ENCODE peak calls at places on chromosomes 7 and 10, in five cellular contexts. N, X, Y, V and U are unnamed samples.

GRCh38 chr10:24207781-24208611 is 942 bp upstream of the KIAA1217 start:
- DNase-seq in V (peak; percentile 10), N (no peak), Y (no peak), X (no peak), U (peak; percentile 50)

GRCh38 chr7:47609803-47610452 is 28.0 kb upstream of the TNS3 start:
- DNase-seq in Y (no peak), V (peak; percentile 49), N (no peak), X (peak; percentile 73), U (no peak)

GRCh38 chr10:71394926-71395562 is 1.7 kb upstream of the CDH23 start:
- DNase-seq in X (no peak), N (peak; percentile 34), V (no peak), Y (no peak), U (no peak)

GRCh38 chr10:17736223-17736622 is 15.8 kb upstream of the TMEM236 start:
- DNase-seq in Y (no peak), X (no peak), V (no peak), N (no peak), U (no peak)

GRCh38 chr7:98514211-98515150 is 102.6 kb upstream of the NPTX2 start:
- DNase-seq in V (no peak), N (peak; percentile 39), X (no peak), Y (no peak), U (no peak)

GRCh38 chr7:116990056-116990455 is 36.8 kb downstream of the ST7 start:
- DNase-seq in V (no peak), N (no peak), X (no peak), Y (no peak), U (no peak)

GRCh38 chr10:96820730-96821129 is 11.4 kb upstream of the LCOR start:
- DNase-seq in Y (no peak), V (no peak), X (no peak), N (no peak), U (no peak)

GRCh38 chr10:122352817-122353525 is 21.5 kb upstream of the PLEKHA1 start:
- DNase-seq in X (no peak), Y (no peak), V (no peak), N (no peak), U (no peak)

GRCh38 chr10:72061491-72061890 is 26.9 kb downstream of the SPOCK2 start:
- DNase-seq in V (no peak), N (no peak), Y (no peak), X (no peak), U (no peak)

GRCh38 chr10:62454696-62455451 is 80.7 kb downstream of the ZNF365 start:
- DNase-seq in Y (no peak), X (peak; percentile 66), V (peak; percentile 60), N (no peak), U (peak; percentile 83)

GRCh38 chr10:54060572-54060971 is 740.5 kb downstream of the PCDH15 start:
- DNase-seq in N (no peak), V (no peak), X (no peak), Y (no peak), U (no peak)

GRCh38 chr10:103040424-103040823 is 122.3 kb downstream of the CNNM2 start:
- DNase-seq in X (no peak), V (no peak), Y (no peak), N (no peak), U (peak; percentile 76)

GRCh38 chr10:129870926-129871660 is 93.0 kb downstream of the EBF3 start:
- DNase-seq in N (no peak), V (no peak), Y (no peak), X (no peak), U (no peak)

GRCh38 chr7:23474098-23474828 is 4.0 kb upstream of the IGF2BP3 start:
- DNase-seq in Y (peak; percentile 99), N (peak; percentile 86), V (peak; percentile 98), X (peak; percentile 47), U (peak; percentile 99)

GRCh38 chr10:58201704-58202103 is 66.0 kb downstream of the IPMK start:
- DNase-seq in Y (no peak), X (no peak), V (no peak), N (no peak), U (no peak)

GRCh38 chr10:79066460-79067240 is 2.1 kb upstream of the ZMIZ1 start:
- DNase-seq in X (no peak), N (no peak), V (peak; percentile 76), Y (no peak), U (peak; percentile 65)

GRCh38 chr7:5567810-5568209 is 144.2 kb upstream of the TNRC18 start:
- DNase-seq in N (no peak), V (peak; percentile 51), X (no peak), Y (no peak), U (no peak)

GRCh38 chr10:35398888-35399287 is 62.6 kb downstream of the CCNY start:
- DNase-seq in Y (no peak), N (no peak), X (no peak), V (no peak), U (no peak)

GRCh38 chr10:35394934-35395333 is 58.6 kb downstream of the CCNY start:
- DNase-seq in N (no peak), V (no peak), Y (no peak), X (no peak), U (no peak)

GRCh38 chr10:35397953-35398352 is 61.6 kb downstream of the CCNY start:
- DNase-seq in V (no peak), X (no peak), Y (no peak), N (no peak), U (no peak)

GRCh38 chr10:35398355-35398754 is 62.0 kb downstream of the CCNY start:
- DNase-seq in Y (no peak), X (no peak), N (no peak), V (no peak), U (no peak)

GRCh38 chr10:35396560-35397434 is 60.5 kb downstream of the CCNY start:
- DNase-seq in N (no peak), Y (no peak), X (no peak), V (no peak), U (no peak)
- H3K4me1 ChIP-seq in N (peaks cover 70% of the 10 kb centered on the region), Y (peaks cover 12% of the 10 kb centered on the region), X (peaks cover 30% of the 10 kb centered on the region), V (peaks cover 17% of the 10 kb centered on the region), U (peaks cover 16% of the 10 kb centered on the region)

GRCh38 chr10:124523301-124523871 is 61.8 kb downstream of the LHPP start:
- DNase-seq in X (no peak), Y (no peak), N (no peak), V (no peak), U (no peak)
- H3K4me3 ChIP-seq in X (peak overlapping the region; percentile 1), Y (no peak overlapping the region), N (peak overlapping the region; percentile 22), V (peak overlapping the region; percentile 16), U (no peak overlapping the region)

DNA sequence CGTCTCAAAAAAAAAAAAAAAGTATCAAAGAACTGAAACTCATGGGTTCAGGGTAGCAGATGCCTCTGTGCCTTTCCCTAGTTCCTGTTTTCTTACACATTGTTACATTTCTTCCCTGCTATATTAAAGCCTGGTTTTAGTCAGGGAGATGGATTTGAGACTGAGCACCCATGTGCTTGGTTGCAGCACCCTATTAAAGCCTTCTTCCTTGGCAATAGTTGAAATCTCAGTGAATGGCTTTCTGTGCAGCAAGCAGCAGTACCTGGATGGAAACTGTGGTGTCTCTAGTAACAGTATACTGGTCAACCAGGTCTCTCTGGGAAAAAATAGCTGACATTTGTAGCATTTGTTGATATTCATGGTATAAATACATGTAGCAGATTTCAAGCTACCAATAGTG is 331.1 kb downstream of the ANKRD30A start:
- DNase-seq in V (no peak), X (no peak), Y (no peak), N (no peak), U (no peak)
- H3K9me3 ChIP-seq in V (peaks cover 13% of the 10 kb centered on the region), X (no peaks in the 10 kb centered on the region), Y (peaks cover 9% of the 10 kb centered on the region), N (no peaks in the 10 kb centered on the region), U (no peaks in the 10 kb centered on the region)

GRCh38 chr10:119215371-119215770 is 8.0 kb downstream of the GRK5 start:
- DNase-seq in Y (no peak), N (no peak), V (no peak), X (no peak), U (no peak)
- H3K4me1 ChIP-seq in Y (peaks cover 5% of the 10 kb centered on the region), N (peaks cover 71% of the 10 kb centered on the region), V (peaks cover 8% of the 10 kb centered on the region), X (peaks cover 59% of the 10 kb centered on the region), U (peaks cover 27% of the 10 kb centered on the region)

DNA sequence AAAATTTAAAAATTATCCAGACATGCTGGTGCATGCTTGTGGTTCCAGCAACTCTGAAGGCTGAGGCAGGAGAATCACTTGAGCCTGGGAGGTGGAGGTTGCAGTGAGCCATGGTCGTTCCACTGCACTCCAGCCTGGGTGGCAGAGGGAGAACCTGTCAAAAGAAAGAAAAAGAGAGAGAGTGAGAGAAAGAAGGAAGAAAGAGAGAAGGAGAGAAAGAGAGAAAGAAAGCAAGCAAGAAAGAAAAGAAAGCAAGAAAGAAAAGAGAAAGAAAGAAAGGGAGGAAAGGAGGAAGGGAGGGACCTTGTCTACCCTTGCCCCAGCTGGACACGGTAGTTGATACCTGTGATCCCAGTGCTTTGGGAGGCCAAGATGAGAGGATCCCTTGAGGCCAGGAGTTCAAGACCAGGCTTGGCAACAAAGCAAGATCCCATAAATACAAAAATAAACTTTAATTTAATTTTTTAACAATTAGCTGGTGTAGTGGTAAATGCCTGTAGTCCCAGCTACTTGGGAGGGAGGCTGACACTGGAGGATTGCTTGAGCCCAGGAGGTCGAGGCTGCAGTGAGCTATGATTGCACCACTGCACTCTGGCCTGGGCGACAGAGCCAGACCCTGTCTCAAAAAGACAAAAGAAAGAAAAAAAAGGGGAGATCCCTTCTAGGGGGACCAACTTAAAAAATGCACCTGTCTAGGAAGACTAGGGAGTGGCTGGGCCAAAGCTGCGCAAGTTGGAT is 9.2 kb downstream of the NYAP1 start:
- DNase-seq in X (no peak), Y (no peak), V (no peak), N (no peak), U (no peak)
- H3K4me3 ChIP-seq in X (no peak overlapping the region), Y (peak overlapping the region; percentile 26), V (no peak overlapping the region), N (peak overlapping the region; percentile 40), U (no peak overlapping the region)

GRCh38 chr7:84144935-84145334 is 49.7 kb downstream of the SEMA3A start:
- DNase-seq in V (no peak), Y (no peak), N (no peak), X (no peak), U (no peak)
- H3K9me3 ChIP-seq in V (no peaks in the 10 kb centered on the region), Y (peaks cover 4% of the 10 kb centered on the region), N (no peaks in the 10 kb centered on the region), X (no peaks in the 10 kb centered on the region), U (no peaks in the 10 kb centered on the region)

DNA sequence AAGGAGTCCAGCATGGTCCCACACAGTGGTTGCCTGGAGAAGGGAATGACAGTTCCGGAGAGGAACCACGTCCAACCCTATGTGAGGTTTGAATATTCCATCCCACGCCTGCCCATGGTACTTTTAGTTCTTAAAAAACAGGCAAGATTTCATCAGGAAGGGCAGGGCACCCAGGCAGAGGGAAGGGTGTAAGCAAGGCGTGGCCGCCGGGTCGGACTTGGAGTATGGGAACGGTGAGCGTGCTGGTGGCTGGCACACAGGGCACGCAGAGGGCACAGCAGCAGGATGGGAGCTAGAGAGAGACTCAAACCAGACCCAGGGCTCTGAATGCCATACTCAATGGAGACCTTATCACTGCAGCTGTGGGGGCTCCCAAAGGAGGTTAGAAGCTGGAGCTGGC is 34.3 kb downstream of the FAM53B start:
- DNase-seq in X (peak; percentile 76), Y (no peak), N (peak; percentile 90), V (no peak), U (no peak)
- H3K4me1 ChIP-seq in X (peaks cover 7% of the 10 kb centered on the region), Y (peaks cover 23% of the 10 kb centered on the region), N (peaks cover 62% of the 10 kb centered on the region), V (peaks cover 6% of the 10 kb centered on the region), U (no peaks in the 10 kb centered on the region)

DNA sequence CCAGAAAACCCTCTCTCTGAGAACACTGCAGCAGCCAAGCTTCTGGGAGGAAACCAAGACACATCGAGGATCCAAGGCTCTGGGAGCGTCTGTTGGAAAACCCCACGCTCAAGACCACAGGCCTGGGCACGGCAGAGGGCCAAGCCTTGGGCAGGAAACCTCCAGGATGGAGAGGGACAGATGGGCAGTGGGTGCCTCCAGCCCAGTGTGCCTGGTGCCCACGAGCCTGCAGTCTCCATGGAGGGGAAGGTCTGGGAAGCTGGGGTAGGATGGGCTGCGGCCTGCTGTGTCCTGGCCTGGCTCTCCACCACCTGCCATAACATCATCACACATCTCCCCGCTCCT is 96.1 kb downstream of the FAM53B start:
- DNase-seq in V (no peak), N (no peak), Y (no peak), X (no peak), U (no peak)
- H3K4me3 ChIP-seq in V (no peak overlapping the region), N (no peak overlapping the region), Y (no peak overlapping the region), X (no peak overlapping the region), U (no peak overlapping the region)